ENCODE peak calls at places on chromosomes 12 and 14, in nine cellular contexts. S is uterus; U is aorta; W is adipocyte; I is mesendoderm; H is mesenchymal stem cell; J is CD4-positive, CD25-positive, alpha-beta regulatory T cell; V is mammary epithelial cell; M is left ventricle myocardium inferior. T is an unnamed sample. For H3K4me1, the result is how much of the 10 kb centered on the place peaks cover.

GRCh38 chr14:61257469-61258057 is 23.6 kb downstream of the TMEM30B start:
- DNase-seq in H (no peak), M (no peak), U (no peak), S (no peak), I (no peak), W (no peak), J (no peak), V (no peak), T (no peak)

GRCh38 chr14:53953002-53953827 is 3.4 kb downstream of the BMP4 start:
- DNase-seq in J (no peak), M (peak), S (peak), H (peak), W (peak), U (peak), I (peak), V (peak), T (no peak)

GRCh38 chr14:89349196-89350008 is 67.6 kb downstream of the FOXN3 start:
- DNase-seq in M (no peak), U (no peak), J (no peak), I (peak), H (peak), W (no peak), S (peak), V (no peak), T (peak)

GRCh38 chr12:52244615-52244994 is 11.6 kb downstream of the KRT7 start:
- DNase-seq in I (no peak), J (no peak), M (no peak), V (no peak), W (peak), U (no peak), H (peak), S (no peak), T (no peak)

GRCh38 chr12:93085383-93086287 is 156.5 kb upstream of the EEA1 start:
- DNase-seq in M (no peak), I (no peak), V (no peak), U (no peak), H (peak), J (no peak), S (no peak), W (no peak), T (no peak)

GRCh38 chr12:4203772-4204376 is 69.7 kb upstream of the CCND2 start:
- DNase-seq in M (no peak), W (no peak), J (no peak), I (peak), V (no peak), U (no peak), H (no peak), S (no peak), T (peak)

GRCh38 chr12:46372852-46373302 is 304 bp upstream of the SLC38A2 start:
- DNase-seq in H (no peak), U (no peak), I (no peak), M (no peak), J (no peak), W (no peak), S (no peak), V (no peak), T (no peak)

GRCh38 chr14:59754256-59754655 is 116.3 kb downstream of the RTN1 start:
- DNase-seq in S (no peak), I (peak), H (no peak), M (no peak), U (no peak), W (no peak), V (no peak), J (no peak), T (no peak)

GRCh38 chr14:50530794-50531193 is 1.6 kb downstream of the MAP4K5 start:
- DNase-seq in S (no peak), H (no peak), J (no peak), I (no peak), V (peak), W (no peak), U (no peak), M (no peak), T (no peak)

GRCh38 chr12:3540387-3541320 is 49.7 kb downstream of the PRMT8 start:
- DNase-seq in W (no peak), S (no peak), J (no peak), I (no peak), V (no peak), H (no peak), M (no peak), U (no peak), T (no peak)

GRCh38 chr12:65083581-65083980 is 37.5 kb downstream of the WIF1 start:
- DNase-seq in H (no peak), W (no peak), I (no peak), S (no peak), J (no peak), U (no peak), M (no peak), V (no peak), T (no peak)

GRCh38 chr14:84254205-84254788 is 1275.6 kb upstream of the FLRT2 start:
- DNase-seq in U (no peak), W (peak), M (no peak), J (no peak), H (peak), S (no peak), I (peak), V (no peak), T (peak)

GRCh38 chr12:115617391-115617790 is 660.1 kb downstream of the MED13L start:
- DNase-seq in W (no peak), H (no peak), S (no peak), V (no peak), U (no peak), I (peak), M (no peak), J (no peak), T (no peak)

GRCh38 chr12:91367234-91367849 is 184.7 kb upstream of the DCN start:
- DNase-seq in J (no peak), S (no peak), M (no peak), W (peak), U (no peak), V (no peak), H (peak), I (peak), T (no peak)

GRCh38 chr14:78567343-78567742 is 397.2 kb downstream of the NRXN3 start:
- DNase-seq in M (no peak), U (no peak), I (no peak), J (no peak), H (peak), V (no peak), S (no peak), W (no peak), T (no peak)

GRCh38 chr14:59848671-59849070 is 21.9 kb downstream of the RTN1 start:
- DNase-seq in J (no peak), M (no peak), V (no peak), I (no peak), H (no peak), S (no peak), U (no peak), W (no peak), T (no peak)

GRCh38 chr12:114691196-114691595 is 7.2 kb upstream of the TBX3 start:
- DNase-seq in V (no peak), H (no peak), I (no peak), W (no peak), U (no peak), S (no peak), M (no peak), J (no peak), T (no peak)

GRCh38 chr12:114671321-114671663 is 12.7 kb downstream of the TBX3 start:
- DNase-seq in V (peak), U (no peak), W (peak), H (no peak), S (no peak), I (no peak), M (no peak), J (no peak), T (no peak)

GRCh38 chr14:90837355-90837754 is 21.1 kb upstream of the TTC7B start:
- DNase-seq in M (no peak), I (no peak), U (no peak), W (no peak), S (no peak), J (no peak), H (no peak), V (no peak), T (no peak)

GRCh38 chr14:31921251-31921650 is 155.9 kb upstream of the ARHGAP5 start:
- DNase-seq in M (no peak), J (no peak), U (no peak), V (no peak), H (no peak), I (no peak), W (no peak), S (no peak), T (no peak)

GRCh38 chr14:103767306-103767894 is 51.8 kb downstream of the ZFYVE21 start:
- DNase-seq in W (no peak), U (no peak), M (no peak), V (no peak), H (peak), I (no peak), J (no peak), S (no peak), T (no peak)

GRCh38 chr12:129381717-129382116 is 522.1 kb downstream of the TMEM132D start:
- DNase-seq in J (no peak), V (no peak), S (no peak), W (no peak), I (no peak), M (no peak), H (no peak), U (no peak), T (no peak)

GRCh38 chr12:26318661-26319068 is 123.3 kb downstream of the SSPN start:
- DNase-seq in I (peak), M (peak), S (peak), H (peak), W (peak), J (no peak), U (no peak), V (peak), T (no peak)

GRCh38 chr12:105748806-105749600 is 389.8 kb downstream of the NUAK1 start:
- DNase-seq in I (no peak), M (peak), W (peak), U (peak), S (peak), V (peak), H (no peak), J (no peak), T (no peak)

GRCh38 chr14:99001241-99001640 is 270.8 kb downstream of the BCL11B start:
- DNase-seq in M (no peak), W (no peak), S (no peak), H (no peak), V (no peak), U (no peak), J (no peak), I (peak), T (no peak)

GRCh38 chr12:121915841-121916321 is 2.5 kb upstream of the CFAP251 start:
- DNase-seq in U (no peak), J (no peak), I (no peak), S (no peak), M (no peak), W (no peak), H (peak), V (peak), T (no peak)

GRCh38 chr14:100025111-100025510 is 40.1 kb upstream of the EVL start:
- DNase-seq in M (no peak), U (no peak), J (no peak), I (peak), S (no peak), V (peak), H (peak), W (peak), T (peak)

GRCh38 chr12:64127811-64128210 is 94.3 kb downstream of the KICS2 start:
- DNase-seq in W (no peak), H (no peak), M (no peak), I (no peak), S (no peak), U (no peak), V (no peak), J (no peak), T (no peak)

GRCh38 chr12:131049002-131049401 is 95.3 kb downstream of the ADGRD1 start:
- DNase-seq in W (no peak), V (no peak), J (no peak), H (no peak), M (no peak), I (no peak), S (no peak), U (peak), T (no peak)

GRCh38 chr12:47111392-47111778 is 31.6 kb upstream of the AMIGO2 start:
- DNase-seq in V (no peak), W (no peak), H (no peak), U (no peak), J (no peak), S (no peak), M (no peak), I (no peak), T (no peak)

GRCh38 chr12:76259071-76259470 is 89.1 kb downstream of the BBS10 start:
- DNase-seq in W (peak), H (peak), U (no peak), M (no peak), J (no peak), V (no peak), S (no peak), I (peak), T (no peak)

GRCh38 chr12:57452937-57453509 is 2.1 kb upstream of the INHBE start:
- DNase-seq in I (peak), S (peak), U (peak), J (no peak), H (peak), W (peak), V (peak), M (peak), T (no peak)

DNA sequence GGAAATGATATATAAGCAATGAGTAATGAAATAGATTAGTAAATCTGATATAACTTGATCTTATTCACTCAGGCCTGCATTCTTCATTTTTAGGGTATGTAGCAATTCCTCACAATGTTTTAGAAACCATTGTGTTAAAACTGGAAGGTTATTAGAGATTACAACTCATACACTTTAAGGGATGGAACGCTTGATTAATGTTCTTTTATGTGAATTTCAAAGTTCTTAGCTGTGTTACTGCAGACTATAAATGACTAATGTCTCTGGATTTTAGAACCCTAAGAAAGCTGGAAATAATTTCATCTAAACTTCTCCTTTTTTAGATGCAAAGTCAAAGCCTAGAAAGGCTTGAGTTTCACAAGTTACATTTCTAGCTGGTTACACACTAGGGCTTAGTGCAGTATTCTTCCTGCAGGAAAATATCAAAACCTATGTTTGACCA is 148.2 kb upstream of the CLEC14A start:
- DNase-seq in S (no peak), U (no peak), V (no peak), W (peak), I (no peak), M (no peak), H (peak), J (no peak), T (no peak)
- H3K4me1 ChIP-seq in S (under half), U (under half), V (under half), W (under half), I (under half), M (under half), H (under half), J (under half), T (under half)

DNA sequence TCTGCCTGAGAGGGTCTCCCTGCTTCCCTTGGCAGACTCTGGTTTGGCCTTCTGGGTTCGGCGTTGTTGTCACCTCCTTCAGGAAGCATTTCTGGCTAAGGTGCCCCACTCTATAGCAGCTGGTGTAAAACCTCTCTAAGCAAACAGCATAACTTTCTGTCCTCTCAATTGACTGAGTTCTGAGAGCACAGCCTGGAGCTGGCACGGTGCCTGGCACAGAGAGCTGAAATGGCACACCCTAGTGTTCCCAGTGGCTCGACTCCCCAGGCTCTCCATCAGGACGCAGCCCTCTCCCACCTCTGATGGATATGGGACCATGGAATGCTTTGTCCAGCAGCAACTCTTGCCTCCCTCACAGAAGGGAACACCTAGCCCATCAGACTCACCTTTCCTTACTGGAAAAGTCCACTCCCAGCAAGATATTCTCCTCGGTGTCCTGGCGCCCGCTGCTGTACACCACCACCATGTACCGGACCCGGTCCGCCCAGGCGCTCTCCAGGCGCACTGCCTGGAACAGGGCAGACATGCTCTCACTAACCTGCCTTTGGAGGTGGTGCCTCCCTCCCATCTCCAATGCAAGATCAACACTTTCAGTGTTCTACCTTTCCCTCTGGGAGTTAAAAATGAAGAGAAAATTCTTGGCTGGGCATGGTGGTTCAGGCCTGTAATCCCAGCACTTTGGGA is 40.6 kb downstream of the SSH1 start:
- DNase-seq in H (no peak), J (no peak), V (no peak), S (no peak), U (no peak), I (no peak), M (peak), W (no peak), T (no peak)
- H3K4me1 ChIP-seq in H (under half), J (under half), V (under half), S (under half), U (under half), I (under half), M (half or more), W (under half), T (under half)

GRCh38 chr12:6328945-6329692 is 12.8 kb downstream of the TNFRSF1A start:
- DNase-seq in U (no peak), W (no peak), V (no peak), I (no peak), M (no peak), S (no peak), H (no peak), J (no peak), T (no peak)
- H3K4me1 ChIP-seq in U (under half), W (half or more), V (under half), I (under half), M (half or more), S (under half), H (under half), J (under half), T (under half)

DNA sequence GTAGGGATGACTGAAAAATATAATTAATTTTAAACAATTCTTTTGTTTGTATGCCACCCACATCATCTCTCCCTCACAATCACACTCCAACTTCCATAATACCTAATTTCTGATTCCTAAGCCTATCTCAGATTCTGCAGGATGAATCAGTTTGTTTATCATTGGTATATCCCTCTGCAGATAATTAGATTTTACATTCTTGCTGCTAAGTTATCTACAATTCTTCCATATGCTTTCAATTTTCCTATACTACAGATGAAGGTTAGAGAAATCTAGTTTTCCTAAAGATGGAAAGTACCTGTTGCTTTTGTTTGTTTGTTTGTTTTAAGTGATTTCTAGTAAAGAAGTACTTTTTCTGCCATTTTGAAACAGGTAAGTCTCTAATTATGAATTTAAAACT is 105.3 kb downstream of the ANKS1B start:
- DNase-seq in S (no peak), U (no peak), I (no peak), V (no peak), H (no peak), J (no peak), W (no peak), M (no peak), T (no peak)
- H3K4me1 ChIP-seq in S (under half), U (under half), I (under half), V (under half), H (under half), J (under half), W (under half), M (under half), T (under half)

DNA sequence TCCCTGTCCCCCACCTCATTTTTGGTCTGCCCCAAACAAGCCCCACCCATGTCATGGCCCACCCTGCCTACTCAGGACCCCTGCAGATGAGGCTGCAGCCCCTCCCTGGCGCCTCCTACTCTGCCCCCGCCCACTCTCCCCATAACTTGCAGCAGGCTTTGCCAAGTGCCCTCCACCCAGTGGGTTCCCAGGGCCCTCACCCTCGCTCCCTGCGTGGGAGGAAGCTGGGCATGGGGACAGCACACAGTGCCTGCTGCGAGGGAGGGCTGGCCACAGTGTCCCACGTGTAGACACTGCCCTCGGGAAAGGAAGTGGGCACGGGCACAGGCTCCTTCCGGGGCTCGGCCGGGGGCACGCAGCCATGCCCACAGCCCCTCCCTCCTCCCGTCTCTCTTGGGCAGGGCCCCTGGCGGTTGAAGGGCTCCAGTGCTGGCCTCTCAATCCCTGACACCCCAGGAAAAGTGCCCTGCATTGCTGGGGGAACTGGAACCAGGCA is 9.4 kb downstream of the AKT1 start:
- DNase-seq in J (no peak), U (no peak), I (no peak), V (no peak), W (no peak), M (no peak), H (no peak), S (no peak), T (no peak)
- H3K4me1 ChIP-seq in J (under half), U (under half), I (under half), V (under half), W (under half), M (half or more), H (under half), S (under half), T (under half)

T was measured in iPS DF 6.9.